ENCODE peak calls at places on chromosome 14, in seven cellular contexts. X, H, N, V, Q, C and J are unnamed samples.

GRCh38 chr14:76574416-76574815 is 186.9 kb upstream of the VASH1 start:
- DNase-seq in X (no peak), H (no peak), N (no peak), V (no peak), Q (no peak), C (no peak), J (no peak)

GRCh38 chr14:26276757-26277156 is 321.1 kb downstream of the NOVA1 start:
- DNase-seq in X (no peak), H (peak; percentile 30), N (no peak), V (no peak), Q (no peak), C (no peak), J (no peak)

GRCh38 chr14:73943083-73943482 is 6.8 kb downstream of the FAM161B start:
- DNase-seq in X (peak; percentile 14), H (peak; percentile 80), N (peak; percentile 87), V (no peak), Q (no peak), C (peak; percentile 77), J (no peak)

GRCh38 chr14:30698463-30698862 is 76.3 kb downstream of the SCFD1 start:
- DNase-seq in X (no peak), H (no peak), N (no peak), V (no peak), Q (no peak), C (no peak), J (no peak)

GRCh38 chr14:43937001-43937400 is 570.1 kb downstream of the FSCB start:
- DNase-seq in X (no peak), H (no peak), N (no peak), V (no peak), Q (no peak), C (no peak), J (no peak)

GRCh38 chr14:104025481-104025975 is 60.0 kb upstream of the ASPG start:
- DNase-seq in X (no peak), H (no peak), N (no peak), V (no peak), Q (no peak), C (no peak), J (no peak)

GRCh38 chr14:73686901-73687300 is 27.3 kb downstream of the PNMA1 start:
- DNase-seq in X (no peak), H (peak; percentile 81), N (no peak), V (no peak), Q (no peak), C (no peak), J (no peak)

GRCh38 chr14:21647380-21647779 is 6.3 kb upstream of the OR4E2 start:
- DNase-seq in X (peak; percentile 20), H (peak; percentile 60), N (peak; percentile 2), V (no peak), Q (no peak), C (no peak), J (no peak)

GRCh38 chr14:23514009-23514962 is 37.3 kb downstream of the ZFHX2 start:
- DNase-seq in X (peak; percentile 15), H (no peak), N (no peak), V (no peak), Q (no peak), C (no peak), J (no peak)

GRCh38 chr14:47674546-47675238 is 713 bp downstream of the MDGA2 start:
- DNase-seq in X (no peak), H (peak; percentile 2), N (no peak), V (peak; percentile 55), Q (peak; percentile 50), C (no peak), J (no peak)

GRCh38 chr14:57091030-57091608 is 177.6 kb downstream of the EXOC5 start:
- DNase-seq in X (no peak), H (no peak), N (no peak), V (no peak), Q (no peak), C (no peak), J (no peak)

GRCh38 chr14:93655078-93655750 is 133.1 kb downstream of the PRIMA1 start:
- DNase-seq in X (peak; percentile 39), H (peak; percentile 63), N (peak; percentile 75), V (no peak), Q (no peak), C (peak; percentile 62), J (peak; percentile 0)

GRCh38 chr14:105439710-105440553 is 20.3 kb downstream of the MTA1 start:
- DNase-seq in X (no peak), H (no peak), N (peak; percentile 60), V (no peak), Q (peak; percentile 70), C (no peak), J (no peak)

GRCh38 chr14:106506901-106507305 is 980.5 kb downstream of the TMEM121 start:
- DNase-seq in X (no peak), H (no peak), N (no peak), V (no peak), Q (peak; percentile 16), C (no peak), J (peak; percentile 38)

GRCh38 chr14:96761066-96761465 is 36.1 kb upstream of the VRK1 start:
- DNase-seq in X (no peak), H (no peak), N (no peak), V (no peak), Q (no peak), C (no peak), J (no peak)

GRCh38 chr14:96272777-96273471 is 16.9 kb downstream of the BDKRB1 start:
- DNase-seq in X (no peak), H (no peak), N (peak; percentile 45), V (no peak), Q (no peak), C (peak; percentile 48), J (no peak)

GRCh38 chr14:78202976-78203375 is 32.8 kb downstream of the NRXN3 start:
- DNase-seq in X (no peak), H (no peak), N (no peak), V (no peak), Q (no peak), C (peak; percentile 98), J (no peak)

GRCh38 chr14:100307215-100308111 is 1.2 kb upstream of the SLC25A29 start:
- DNase-seq in X (no peak), H (no peak), N (peak; percentile 19), V (peak; percentile 80), Q (no peak), C (no peak), J (no peak)

GRCh38 chr14:24250354-24250753 is 7.9 kb upstream of the TINF2 start:
- DNase-seq in X (no peak), H (no peak), N (no peak), V (no peak), Q (no peak), C (no peak), J (no peak)

GRCh38 chr14:104715416-104715815 is 8.6 kb upstream of the ADSS1 start:
- DNase-seq in X (no peak), H (no peak), N (no peak), V (no peak), Q (no peak), C (no peak), J (no peak)

GRCh38 chr14:92525318-92526095 is 11.9 kb downstream of the RIN3 start:
- DNase-seq in X (no peak), H (no peak), N (no peak), V (no peak), Q (no peak), C (no peak), J (no peak)

GRCh38 chr14:22668417-22668816 is 24.3 kb upstream of the OR6J1 start:
- DNase-seq in X (no peak), H (peak; percentile 90), N (peak; percentile 87), V (no peak), Q (no peak), C (no peak), J (no peak)

GRCh38 chr14:27528328-27528727 is 930.5 kb upstream of the NOVA1 start:
- DNase-seq in X (peak; percentile 50), H (peak; percentile 23), N (peak; percentile 7), V (no peak), Q (no peak), C (peak; percentile 30), J (no peak)

GRCh38 chr14:104216457-104216856 is 78.1 kb downstream of the KIF26A start:
- DNase-seq in X (no peak), H (no peak), N (no peak), V (peak; percentile 38), Q (peak; percentile 29), C (no peak), J (no peak)

GRCh38 chr14:60254176-60254575 is 5.2 kb downstream of the PPM1A start:
- DNase-seq in X (no peak), H (no peak), N (no peak), V (no peak), Q (no peak), C (no peak), J (no peak)

GRCh38 chr14:74563233-74563585 is 48.8 kb downstream of the LTBP2 start:
- DNase-seq in X (peak; percentile 34), H (peak; percentile 88), N (no peak), V (peak; percentile 1), Q (no peak), C (no peak), J (no peak)

GRCh38 chr14:52031781-52032180 is 37.1 kb downstream of the NID2 start:
- DNase-seq in X (peak; percentile 24), H (peak; percentile 74), N (peak; percentile 98), V (peak; percentile 91), Q (no peak), C (no peak), J (no peak)